ENCODE peak calls at places on chromosomes 1 and 21, in eight cellular contexts. One of them, this sample, is unnamed.

GRCh38 chr1:118650084-118650807 is 337.9 kb downstream of the TBX15 start:
- DNase-seq in AG04449: no peak
- DNase-seq in upper lobe of right lung: no peak
- DNase-seq in AG10803: no peak
- DNase-seq in uterus: no peak
- DNase-seq in heart left ventricle: no peak
- DNase-seq in mammary epithelial cell: no peak
- DNase-seq in BE2C: no peak
- DNase-seq in this sample: no peak

GRCh38 chr1:59686170-59686569 is 128.6 kb upstream of the HOOK1 start:
- DNase-seq in AG04449: no peak
- DNase-seq in upper lobe of right lung: no peak
- DNase-seq in AG10803: no peak
- DNase-seq in uterus: no peak
- DNase-seq in heart left ventricle: no peak
- DNase-seq in mammary epithelial cell: no peak
- DNase-seq in BE2C: no peak
- DNase-seq in this sample: no peak

GRCh38 chr1:65253800-65254319 is 55.5 kb upstream of the DNAJC6 start:
- DNase-seq in AG04449: no peak
- DNase-seq in upper lobe of right lung: no peak
- DNase-seq in AG10803: peak; percentile 26
- DNase-seq in uterus: no peak
- DNase-seq in heart left ventricle: no peak
- DNase-seq in mammary epithelial cell: peak; percentile 51
- DNase-seq in BE2C: no peak
- DNase-seq in this sample: no peak

GRCh38 chr21:41228006-41228370 is 60.0 kb downstream of the BACE2 start:
- DNase-seq in AG04449: no peak
- DNase-seq in upper lobe of right lung: no peak
- DNase-seq in AG10803: no peak
- DNase-seq in uterus: no peak
- DNase-seq in heart left ventricle: no peak
- DNase-seq in mammary epithelial cell: no peak
- DNase-seq in BE2C: no peak
- DNase-seq in this sample: no peak

GRCh38 chr1:205817364-205817763 is 4.4 kb upstream of the SLC41A1 start:
- DNase-seq in AG04449: no peak
- DNase-seq in upper lobe of right lung: no peak
- DNase-seq in AG10803: no peak
- DNase-seq in uterus: no peak
- DNase-seq in heart left ventricle: no peak
- DNase-seq in mammary epithelial cell: no peak
- DNase-seq in BE2C: no peak
- DNase-seq in this sample: no peak

GRCh38 chr21:44370027-44370735 is 16.8 kb downstream of the TRPM2 start:
- DNase-seq in AG04449: no peak
- DNase-seq in upper lobe of right lung: peak; percentile 74
- DNase-seq in AG10803: peak; percentile 45
- DNase-seq in uterus: no peak
- DNase-seq in heart left ventricle: peak; percentile 4
- DNase-seq in mammary epithelial cell: peak; percentile 78
- DNase-seq in BE2C: peak; percentile 36
- DNase-seq in this sample: no peak

GRCh38 chr1:206721454-206721853 is 36.7 kb downstream of the MAPKAPK2 start:
- DNase-seq in AG04449: no peak
- DNase-seq in upper lobe of right lung: peak; percentile 6
- DNase-seq in AG10803: no peak
- DNase-seq in uterus: no peak
- DNase-seq in heart left ventricle: no peak
- DNase-seq in mammary epithelial cell: no peak
- DNase-seq in BE2C: no peak
- DNase-seq in this sample: no peak

GRCh38 chr1:173590557-173590956 is 12.3 kb downstream of the SLC9C2 start:
- DNase-seq in AG04449: no peak
- DNase-seq in upper lobe of right lung: no peak
- DNase-seq in AG10803: no peak
- DNase-seq in uterus: no peak
- DNase-seq in heart left ventricle: no peak
- DNase-seq in mammary epithelial cell: peak; percentile 50
- DNase-seq in BE2C: no peak
- DNase-seq in this sample: peak; percentile 8

GRCh38 chr1:6502000-6502891 is 10.8 kb upstream of the PLEKHG5 start:
- DNase-seq in AG04449: no peak
- DNase-seq in upper lobe of right lung: no peak
- DNase-seq in AG10803: no peak
- DNase-seq in uterus: peak; percentile 42
- DNase-seq in heart left ventricle: peak; percentile 89
- DNase-seq in mammary epithelial cell: no peak
- DNase-seq in BE2C: peak; percentile 55
- DNase-seq in this sample: peak; percentile 48

GRCh38 chr1:230108580-230108979 is 41.5 kb downstream of the GALNT2 start:
- DNase-seq in AG04449: no peak
- DNase-seq in upper lobe of right lung: no peak
- DNase-seq in AG10803: no peak
- DNase-seq in uterus: no peak
- DNase-seq in heart left ventricle: no peak
- DNase-seq in mammary epithelial cell: no peak
- DNase-seq in BE2C: no peak
- DNase-seq in this sample: no peak

GRCh38 chr1:88061106-88061829 is 622.8 kb upstream of the PKN2 start:
- DNase-seq in AG04449: no peak
- DNase-seq in upper lobe of right lung: no peak
- DNase-seq in AG10803: peak; percentile 68
- DNase-seq in uterus: peak; percentile 23
- DNase-seq in heart left ventricle: peak; percentile 12
- DNase-seq in mammary epithelial cell: peak; percentile 94
- DNase-seq in BE2C: peak; percentile 63
- DNase-seq in this sample: peak; percentile 79

GRCh38 chr1:192061556-192061955 is 96.7 kb upstream of the RGS18 start:
- DNase-seq in AG04449: no peak
- DNase-seq in upper lobe of right lung: no peak
- DNase-seq in AG10803: no peak
- DNase-seq in uterus: no peak
- DNase-seq in heart left ventricle: no peak
- DNase-seq in mammary epithelial cell: peak; percentile 12
- DNase-seq in BE2C: no peak
- DNase-seq in this sample: no peak

GRCh38 chr1:19410393-19410792 is 74.9 kb downstream of the CAPZB start:
- DNase-seq in AG04449: no peak
- DNase-seq in upper lobe of right lung: no peak
- DNase-seq in AG10803: no peak
- DNase-seq in uterus: no peak
- DNase-seq in heart left ventricle: no peak
- DNase-seq in mammary epithelial cell: no peak
- DNase-seq in BE2C: no peak
- DNase-seq in this sample: no peak

GRCh38 chr1:58748625-58749198 is 35.1 kb downstream of the JUN start:
- DNase-seq in AG04449: no peak
- DNase-seq in upper lobe of right lung: no peak
- DNase-seq in AG10803: no peak
- DNase-seq in uterus: no peak
- DNase-seq in heart left ventricle: no peak
- DNase-seq in mammary epithelial cell: no peak
- DNase-seq in BE2C: no peak
- DNase-seq in this sample: no peak

GRCh38 chr1:9459784-9460407 is 79.4 kb upstream of the SLC25A33 start:
- DNase-seq in AG04449: no peak
- DNase-seq in upper lobe of right lung: no peak
- DNase-seq in AG10803: no peak
- DNase-seq in uterus: peak; percentile 32
- DNase-seq in heart left ventricle: no peak
- DNase-seq in mammary epithelial cell: no peak
- DNase-seq in BE2C: no peak
- DNase-seq in this sample: peak; percentile 6

DNA sequence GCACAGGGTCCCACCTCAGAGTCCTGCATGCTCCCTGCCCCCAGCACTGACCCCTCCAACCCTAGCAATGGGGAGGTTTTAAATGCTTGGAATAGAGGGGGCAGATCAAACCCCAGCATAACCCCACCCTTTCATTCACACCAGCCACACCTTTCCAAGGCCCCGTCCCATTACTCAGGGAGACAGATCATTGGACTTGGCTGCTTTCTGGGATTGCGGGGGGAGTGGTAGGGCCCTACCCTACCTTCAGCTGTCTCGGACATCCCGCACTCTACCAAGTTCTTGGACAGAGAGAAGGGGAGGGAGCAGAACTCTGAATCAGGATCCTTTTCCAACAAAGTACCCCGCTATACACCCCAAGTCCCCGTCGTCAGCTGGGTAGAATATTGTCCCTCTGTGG is 983 bp downstream of the PADI2 start:
- DNase-seq in AG04449: no peak
- DNase-seq in upper lobe of right lung: no peak
- DNase-seq in AG10803: no peak
- DNase-seq in uterus: no peak
- DNase-seq in heart left ventricle: no peak
- DNase-seq in mammary epithelial cell: no peak
- DNase-seq in BE2C: no peak
- DNase-seq in this sample: no peak
- H3K4me3 ChIP-seq in AG04449: no peak overlapping the region
- H3K4me3 ChIP-seq in upper lobe of right lung: peak overlapping the region; percentile 42
- H3K4me3 ChIP-seq in AG10803: no peak overlapping the region
- H3K4me3 ChIP-seq in uterus: no peak overlapping the region
- H3K4me3 ChIP-seq in heart left ventricle: no peak overlapping the region
- H3K4me3 ChIP-seq in mammary epithelial cell: no peak overlapping the region
- H3K4me3 ChIP-seq in BE2C: no peak overlapping the region
- H3K4me3 ChIP-seq in this sample: no peak overlapping the region

GRCh38 chr1:92486251-92487077 is at the start of gene GFI1:
- DNase-seq in AG04449: no peak
- DNase-seq in upper lobe of right lung: peak; percentile 74
- DNase-seq in AG10803: no peak
- DNase-seq in uterus: no peak
- DNase-seq in heart left ventricle: peak; percentile 11
- DNase-seq in mammary epithelial cell: peak; percentile 19
- DNase-seq in BE2C: peak; percentile 13
- DNase-seq in this sample: no peak
- TF ChIP-seq CTCF in AG04449: no peak
- TF ChIP-seq CTCF in upper lobe of right lung: no peak
- TF ChIP-seq CTCF in AG10803: no peak
- TF ChIP-seq CTCF in uterus: no peak
- TF ChIP-seq CTCF in heart left ventricle: no peak
- TF ChIP-seq CTCF in mammary epithelial cell: no peak
- TF ChIP-seq CTCF in BE2C: no peak
- TF ChIP-seq CTCF in this sample: no peak

GRCh38 chr1:46614604-46614984 is 2.0 kb downstream of the MOB3C start:
- DNase-seq in AG04449: no peak
- DNase-seq in upper lobe of right lung: no peak
- DNase-seq in AG10803: no peak
- DNase-seq in uterus: no peak
- DNase-seq in heart left ventricle: no peak
- DNase-seq in mammary epithelial cell: no peak
- DNase-seq in BE2C: no peak
- DNase-seq in this sample: no peak

GRCh38 chr1:46616277-46617107 is at the start of gene MOB3C:
- DNase-seq in AG04449: peak; percentile 28
- DNase-seq in upper lobe of right lung: peak; percentile 91
- DNase-seq in AG10803: peak; percentile 80
- DNase-seq in uterus: peak; percentile 87
- DNase-seq in heart left ventricle: peak; percentile 91
- DNase-seq in mammary epithelial cell: peak; percentile 66
- DNase-seq in BE2C: peak; percentile 23
- DNase-seq in this sample: peak; percentile 88

GRCh38 chr1:46617108-46617694 is 590 bp upstream of the MOB3C start:
- DNase-seq in AG04449: no peak
- DNase-seq in upper lobe of right lung: no peak
- DNase-seq in AG10803: no peak
- DNase-seq in uterus: no peak
- DNase-seq in heart left ventricle: no peak
- DNase-seq in mammary epithelial cell: no peak
- DNase-seq in BE2C: no peak
- DNase-seq in this sample: no peak

GRCh38 chr1:46615088-46615487 is 1.5 kb downstream of the MOB3C start:
- DNase-seq in AG04449: no peak
- DNase-seq in upper lobe of right lung: no peak
- DNase-seq in AG10803: no peak
- DNase-seq in uterus: no peak
- DNase-seq in heart left ventricle: no peak
- DNase-seq in mammary epithelial cell: no peak
- DNase-seq in BE2C: no peak
- DNase-seq in this sample: no peak

DNA sequence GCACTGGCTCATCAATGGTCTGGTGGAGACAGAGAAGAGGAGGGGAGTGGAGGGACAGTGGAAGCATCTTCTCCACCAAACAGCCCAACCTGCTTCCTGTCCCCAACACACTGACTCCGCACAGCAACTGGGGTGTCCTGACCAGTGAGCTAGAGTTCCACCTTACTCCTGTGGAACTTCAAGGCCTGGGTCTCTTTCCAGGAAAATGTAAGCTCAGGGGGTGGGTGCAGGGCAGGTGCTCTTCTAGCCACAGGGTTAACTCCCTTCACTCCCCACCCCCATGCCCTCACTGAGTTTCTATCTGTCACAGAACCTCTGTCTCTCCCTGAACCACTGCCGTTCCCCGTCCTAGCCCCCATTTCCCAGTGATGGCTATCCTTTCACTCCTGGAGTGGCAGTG is 876 bp downstream of the MOB3C start:
- DNase-seq in AG04449: no peak
- DNase-seq in upper lobe of right lung: no peak
- DNase-seq in AG10803: no peak
- DNase-seq in uterus: no peak
- DNase-seq in heart left ventricle: no peak
- DNase-seq in mammary epithelial cell: no peak
- DNase-seq in BE2C: no peak
- DNase-seq in this sample: no peak
- H3K4me3 ChIP-seq in AG04449: peak overlapping the region; percentile 88
- H3K4me3 ChIP-seq in upper lobe of right lung: peak overlapping the region; percentile 74
- H3K4me3 ChIP-seq in AG10803: peak overlapping the region; percentile 88
- H3K4me3 ChIP-seq in uterus: peak overlapping the region; percentile 61
- H3K4me3 ChIP-seq in heart left ventricle: peak overlapping the region; percentile 80
- H3K4me3 ChIP-seq in mammary epithelial cell: peak overlapping the region; percentile 81
- H3K4me3 ChIP-seq in BE2C: peak overlapping the region; percentile 58
- H3K4me3 ChIP-seq in this sample: peak overlapping the region; percentile 84

GRCh38 chr1:38028671-38029070 is 16.1 kb downstream of the UTP11 start:
- DNase-seq in AG04449: no peak
- DNase-seq in upper lobe of right lung: no peak
- DNase-seq in AG10803: no peak
- DNase-seq in uterus: no peak
- DNase-seq in heart left ventricle: no peak
- DNase-seq in mammary epithelial cell: no peak
- DNase-seq in BE2C: peak; percentile 20
- DNase-seq in this sample: no peak
- TF ChIP-seq CTCF in AG04449: no peak
- TF ChIP-seq CTCF in upper lobe of right lung: no peak
- TF ChIP-seq CTCF in AG10803: no peak
- TF ChIP-seq CTCF in uterus: no peak
- TF ChIP-seq CTCF in heart left ventricle: no peak
- TF ChIP-seq CTCF in mammary epithelial cell: no peak
- TF ChIP-seq CTCF in BE2C: peak; percentile 11
- TF ChIP-seq CTCF in this sample: no peak

DNA sequence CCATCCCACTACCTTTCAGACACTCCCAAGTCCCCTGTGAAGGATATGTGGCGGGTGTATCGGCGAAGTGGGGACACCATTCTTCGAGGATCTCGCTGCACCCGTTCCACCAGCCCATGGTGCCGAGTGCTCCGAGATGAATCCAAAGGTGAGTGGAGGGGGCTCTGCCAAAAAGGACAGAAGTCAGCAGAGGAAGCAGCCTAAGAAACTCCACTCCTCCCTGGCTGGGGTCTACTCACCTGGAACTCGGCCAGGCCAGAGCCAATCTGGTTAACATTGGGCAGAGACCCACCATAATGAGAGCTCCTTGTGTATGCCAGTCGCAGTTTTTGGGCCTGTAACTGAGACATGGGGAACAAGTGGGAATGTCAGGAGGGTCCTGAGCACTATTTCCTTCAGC is 3.6 kb downstream of the CRTC2 start:
- DNase-seq in AG04449: no peak
- DNase-seq in upper lobe of right lung: no peak
- DNase-seq in AG10803: no peak
- DNase-seq in uterus: no peak
- DNase-seq in heart left ventricle: no peak
- DNase-seq in mammary epithelial cell: no peak
- DNase-seq in BE2C: no peak
- DNase-seq in this sample: no peak
- H3K4me3 ChIP-seq in AG04449: no peak overlapping the region
- H3K4me3 ChIP-seq in upper lobe of right lung: no peak overlapping the region
- H3K4me3 ChIP-seq in AG10803: no peak overlapping the region
- H3K4me3 ChIP-seq in uterus: no peak overlapping the region
- H3K4me3 ChIP-seq in heart left ventricle: no peak overlapping the region
- H3K4me3 ChIP-seq in mammary epithelial cell: no peak overlapping the region
- H3K4me3 ChIP-seq in BE2C: no peak overlapping the region
- H3K4me3 ChIP-seq in this sample: no peak overlapping the region

This sample was measured in cardiac fibroblast.